ENCODE peak calls at places on chromosomes 3 and 15, in five cellular contexts. N is EH; T is activated CD4-positive, CD25-positive, alpha-beta regulatory T cell; E is activated naive CD4-positive, alpha-beta T cell treated with Interleukin-2 at 50 U/mL for 16 hours; U is HTR-8/SVneo. I is an unnamed sample.

GRCh38 chr3:41650406-41650805 is 311.5 kb downstream of the ULK4 start:
- DNase-seq in N (no peak), T (no peak), E (no peak), U (no peak), I (no peak)

GRCh38 chr3:153285194-153285641 is 123.2 kb downstream of the RAP2B start:
- DNase-seq in N (peak), T (no peak), E (no peak), U (no peak), I (no peak)

GRCh38 chr3:50164056-50164455 is 8.9 kb downstream of the SEMA3F start:
- DNase-seq in N (peak), T (no peak), E (no peak), U (peak), I (no peak)

GRCh38 chr3:11580645-11581044 is 63.1 kb downstream of the VGLL4 start:
- DNase-seq in N (no peak), T (no peak), E (no peak), U (no peak), I (no peak)

GRCh38 chr15:62545392-62546227 is 380.5 kb upstream of the C2CD4B start:
- DNase-seq in N (peak), T (no peak), E (no peak), U (no peak), I (peak)

GRCh38 chr15:81987628-81988027 is 58.2 kb downstream of the MEX3B start:
- DNase-seq in N (no peak), T (no peak), E (no peak), U (no peak), I (no peak)

GRCh38 chr3:37114251-37115145 is 59.9 kb downstream of the LRRFIP2 start:
- DNase-seq in N (peak), T (no peak), E (no peak), U (no peak), I (peak)

GRCh38 chr3:13282986-13283876 is 136.9 kb downstream of the NUP210 start:
- DNase-seq in N (no peak), T (no peak), E (peak), U (no peak), I (no peak)

GRCh38 chr3:13512451-13512850 is 32.3 kb downstream of the HDAC11 start:
- DNase-seq in N (no peak), T (no peak), E (no peak), U (no peak), I (no peak)

GRCh38 chr3:64530434-64531049 is 157.3 kb downstream of the ADAMTS9 start:
- DNase-seq in N (peak), T (no peak), E (no peak), U (peak), I (peak)

GRCh38 chr3:8970971-8971589 is 7.8 kb upstream of the RAD18 start:
- DNase-seq in N (peak), T (peak), E (peak), U (peak), I (peak)

GRCh38 chr3:132394334-132394733 is 23.0 kb upstream of the DNAJC13 start:
- DNase-seq in N (peak), T (no peak), E (no peak), U (no peak), I (no peak)

GRCh38 chr3:134315286-134316106 is 58.8 kb downstream of the AMOTL2 start:
- DNase-seq in N (peak), T (no peak), E (no peak), U (no peak), I (no peak)

GRCh38 chr15:77999486-77999885 is 78.0 kb downstream of the TBC1D2B start:
- DNase-seq in N (no peak), T (no peak), E (no peak), U (no peak), I (no peak)

GRCh38 chr15:56616551-56616950 is 116.8 kb downstream of the ZNF280D start:
- DNase-seq in N (no peak), T (no peak), E (no peak), U (no peak), I (no peak)

GRCh38 chr15:75713338-75713895 is 769 bp upstream of the CSPG4 start:
- DNase-seq in N (peak), T (no peak), E (no peak), U (no peak), I (no peak)

GRCh38 chr3:135576786-135577185 is 388.7 kb upstream of the PPP2R3A start:
- DNase-seq in N (no peak), T (no peak), E (no peak), U (no peak), I (no peak)

GRCh38 chr3:154225536-154225935 is 98.8 kb downstream of the DHX36 start:
- DNase-seq in N (no peak), T (no peak), E (no peak), U (no peak), I (no peak)

GRCh38 chr15:59703979-59704796 is 15.1 kb upstream of the BNIP2 start:
- DNase-seq in N (peak), T (no peak), E (no peak), U (no peak), I (no peak)